ENCODE peak calls at places on chromosomes 4 and X, in eight cellular contexts. M, J, K, I, D, W, S and C are unnamed samples.

GRCh38 chrX:31423575-31424284 is 351.9 kb upstream of the FTHL17 start:
- DNase-seq in J (peak; percentile 34), K (peak; percentile 76), D (no peak), I (no peak), W (peak; percentile 18), M (peak; percentile 33), S (peak; percentile 50), C (no peak)

GRCh38 chr4:110165382-110166285 is 32.8 kb downstream of the ELOVL6 start:
- DNase-seq in M (no peak), J (peak; percentile 48), S (no peak), D (peak; percentile 57), K (peak; percentile 16), W (peak; percentile 77), I (peak; percentile 53), C (peak; percentile 77)

GRCh38 chr4:21806991-21807390 is 141.6 kb downstream of the KCNIP4 start:
- DNase-seq in W (no peak), D (no peak), S (no peak), J (no peak), M (no peak), I (no peak), K (peak; percentile 6), C (no peak)

GRCh38 chr4:519885-520595 is 21.0 kb downstream of the PIGG start:
- DNase-seq in J (no peak), D (no peak), K (no peak), W (no peak), I (no peak), S (no peak), M (no peak), C (no peak)

GRCh38 chr4:68960294-68961163 is 8.9 kb upstream of the UGT2A3 start:
- DNase-seq in S (no peak), D (no peak), K (no peak), M (no peak), W (no peak), I (no peak), J (no peak), C (no peak)

GRCh38 chr4:2428496-2429213 is 9.9 kb downstream of the CFAP99 start:
- DNase-seq in W (no peak), D (no peak), S (no peak), I (no peak), M (peak; percentile 12), K (no peak), J (no peak), C (no peak)

GRCh38 chrX:110258552-110258951 is 59.3 kb downstream of the AMMECR1 start:
- DNase-seq in S (no peak), I (no peak), D (no peak), J (no peak), W (peak; percentile 8), K (no peak), M (no peak), C (no peak)

GRCh38 chrX:18194688-18195087 is 26.0 kb downstream of the BEND2 start:
- DNase-seq in M (no peak), S (no peak), I (no peak), K (peak; percentile 68), W (no peak), J (no peak), D (no peak), C (no peak)

GRCh38 chr4:2663275-2663674 is 92.9 kb downstream of the TNIP2 start:
- DNase-seq in M (no peak), I (no peak), D (no peak), K (no peak), S (no peak), J (no peak), W (no peak), C (no peak)

GRCh38 chr4:184953421-184953820 is 64.9 kb upstream of the HELT start:
- DNase-seq in M (no peak), K (no peak), I (no peak), W (no peak), D (no peak), J (no peak), S (no peak), C (no peak)

GRCh38 chr4:75172551-75172950 is 239.6 kb downstream of the PARM1 start:
- DNase-seq in K (no peak), W (no peak), D (no peak), M (no peak), I (no peak), J (no peak), S (no peak), C (no peak)

GRCh38 chrX:149818652-149819051 is 36.9 kb downstream of the MAGEA9 start:
- DNase-seq in J (no peak), M (no peak), S (no peak), D (no peak), I (no peak), W (no peak), K (no peak), C (no peak)